ENCODE peak calls at places on chromosome 20, in nine cellular contexts. One of them, this sample, is unnamed.
A peak's percentile ranks its signal among the peaks of the same experiment; 100 is the strongest.

GRCh38 chr20:48826883-48827771 is 672 bp downstream of the PREX1 start:
- DNase-seq in tibial nerve: no peak
- DNase-seq in stomach: peak; percentile 37
- DNase-seq in mammary epithelial cell: no peak
- DNase-seq in mucosa of descending colon: no peak
- DNase-seq in GM10248: no peak
- DNase-seq in left lung: no peak
- DNase-seq in foreskin fibroblast: no peak
- DNase-seq in tibial artery: no peak
- DNase-seq in this sample: peak; percentile 62

GRCh38 chr20:49695830-49696229 is 17.8 kb downstream of the B4GALT5 start:
- DNase-seq in tibial artery: no peak
- DNase-seq in mammary epithelial cell: no peak
- DNase-seq in mucosa of descending colon: peak; percentile 0
- DNase-seq in tibial nerve: no peak
- DNase-seq in stomach: no peak
- DNase-seq in left lung: no peak
- DNase-seq in GM10248: no peak
- DNase-seq in foreskin fibroblast: no peak
- DNase-seq in this sample: no peak

GRCh38 chr20:46357030-46357514 is 48.8 kb upstream of the CDH22 start:
- DNase-seq in mammary epithelial cell: no peak
- DNase-seq in foreskin fibroblast: no peak
- DNase-seq in left lung: no peak
- DNase-seq in stomach: peak; percentile 33
- DNase-seq in tibial artery: peak; percentile 74
- DNase-seq in GM10248: peak; percentile 4
- DNase-seq in tibial nerve: no peak
- DNase-seq in mucosa of descending colon: no peak
- DNase-seq in this sample: no peak

GRCh38 chr20:45083127-45083526 is 17.8 kb downstream of the KCNS1 start:
- DNase-seq in mammary epithelial cell: no peak
- DNase-seq in mucosa of descending colon: no peak
- DNase-seq in left lung: no peak
- DNase-seq in tibial artery: no peak
- DNase-seq in GM10248: no peak
- DNase-seq in foreskin fibroblast: no peak
- DNase-seq in tibial nerve: no peak
- DNase-seq in stomach: no peak
- DNase-seq in this sample: no peak

GRCh38 chr20:52313335-52313963 is 121.9 kb upstream of the ZFP64 start:
- DNase-seq in tibial artery: no peak
- DNase-seq in stomach: no peak
- DNase-seq in left lung: no peak
- DNase-seq in mucosa of descending colon: peak; percentile 2
- DNase-seq in GM10248: no peak
- DNase-seq in mammary epithelial cell: peak; percentile 23
- DNase-seq in tibial nerve: no peak
- DNase-seq in foreskin fibroblast: no peak
- DNase-seq in this sample: no peak

GRCh38 chr20:4174909-4175308 is 159.6 kb upstream of the RNF24 start:
- DNase-seq in tibial artery: no peak
- DNase-seq in left lung: no peak
- DNase-seq in foreskin fibroblast: no peak
- DNase-seq in GM10248: no peak
- DNase-seq in mucosa of descending colon: no peak
- DNase-seq in mammary epithelial cell: no peak
- DNase-seq in stomach: no peak
- DNase-seq in tibial nerve: no peak
- DNase-seq in this sample: no peak

GRCh38 chr20:8331740-8332412 is 199.8 kb downstream of the PLCB1 start:
- DNase-seq in tibial artery: no peak
- DNase-seq in foreskin fibroblast: peak; percentile 83
- DNase-seq in stomach: no peak
- DNase-seq in GM10248: no peak
- DNase-seq in mammary epithelial cell: no peak
- DNase-seq in mucosa of descending colon: no peak
- DNase-seq in tibial nerve: no peak
- DNase-seq in left lung: peak; percentile 40
- DNase-seq in this sample: no peak

GRCh38 chr20:2387180-2387577 is 6.5 kb downstream of the TGM6 start:
- DNase-seq in foreskin fibroblast: no peak
- DNase-seq in tibial artery: no peak
- DNase-seq in tibial nerve: no peak
- DNase-seq in left lung: no peak
- DNase-seq in mucosa of descending colon: peak; percentile 23
- DNase-seq in stomach: no peak
- DNase-seq in mammary epithelial cell: no peak
- DNase-seq in GM10248: peak; percentile 60
- DNase-seq in this sample: peak; percentile 72

GRCh38 chr20:38304845-38305447 is 990 bp downstream of the BPI start:
- DNase-seq in mammary epithelial cell: peak; percentile 30
- DNase-seq in tibial nerve: no peak
- DNase-seq in mucosa of descending colon: peak; percentile 26
- DNase-seq in GM10248: peak; percentile 47
- DNase-seq in stomach: peak; percentile 40
- DNase-seq in tibial artery: no peak
- DNase-seq in foreskin fibroblast: peak; percentile 23
- DNase-seq in left lung: peak; percentile 62
- DNase-seq in this sample: peak; percentile 60

GRCh38 chr20:54067606-54068174 is 2.7 kb downstream of the BCAS1 start:
- DNase-seq in mammary epithelial cell: peak; percentile 84
- DNase-seq in stomach: peak; percentile 94
- DNase-seq in GM10248: no peak
- DNase-seq in tibial nerve: no peak
- DNase-seq in mucosa of descending colon: peak; percentile 93
- DNase-seq in foreskin fibroblast: no peak
- DNase-seq in left lung: peak; percentile 73
- DNase-seq in tibial artery: no peak
- DNase-seq in this sample: no peak

GRCh38 chr20:43187476-43188233 is 2.1 kb downstream of the PTPRT start:
- DNase-seq in mammary epithelial cell: peak; percentile 29
- DNase-seq in stomach: peak; percentile 72
- DNase-seq in foreskin fibroblast: peak; percentile 44
- DNase-seq in GM10248: peak; percentile 77
- DNase-seq in left lung: peak; percentile 53
- DNase-seq in tibial nerve: peak; percentile 55
- DNase-seq in tibial artery: peak; percentile 75
- DNase-seq in mucosa of descending colon: peak; percentile 80
- DNase-seq in this sample: peak; percentile 85

GRCh38 chr20:60500038-60500701 is 541.9 kb downstream of the CDH26 start:
- DNase-seq in mammary epithelial cell: no peak
- DNase-seq in stomach: no peak
- DNase-seq in mucosa of descending colon: no peak
- DNase-seq in GM10248: no peak
- DNase-seq in tibial nerve: no peak
- DNase-seq in tibial artery: no peak
- DNase-seq in foreskin fibroblast: no peak
- DNase-seq in left lung: no peak
- DNase-seq in this sample: no peak

GRCh38 chr20:48025061-48025515 is 239.8 kb upstream of the SULF2 start:
- DNase-seq in GM10248: no peak
- DNase-seq in tibial artery: no peak
- DNase-seq in mammary epithelial cell: peak; percentile 83
- DNase-seq in stomach: no peak
- DNase-seq in left lung: peak; percentile 54
- DNase-seq in foreskin fibroblast: peak; percentile 60
- DNase-seq in tibial nerve: peak; percentile 24
- DNase-seq in mucosa of descending colon: no peak
- DNase-seq in this sample: no peak

GRCh38 chr20:45300961-45301360 is 5.7 kb upstream of the RBPJL start:
- DNase-seq in mucosa of descending colon: no peak
- DNase-seq in left lung: no peak
- DNase-seq in tibial nerve: no peak
- DNase-seq in GM10248: peak; percentile 48
- DNase-seq in mammary epithelial cell: peak; percentile 13
- DNase-seq in stomach: no peak
- DNase-seq in tibial artery: no peak
- DNase-seq in foreskin fibroblast: no peak
- DNase-seq in this sample: peak; percentile 60

GRCh38 chr20:5729348-5729747 is 20.9 kb upstream of the SHLD1 start:
- DNase-seq in mammary epithelial cell: no peak
- DNase-seq in mucosa of descending colon: no peak
- DNase-seq in GM10248: no peak
- DNase-seq in tibial artery: no peak
- DNase-seq in tibial nerve: no peak
- DNase-seq in left lung: no peak
- DNase-seq in stomach: no peak
- DNase-seq in foreskin fibroblast: peak; percentile 49
- DNase-seq in this sample: no peak

GRCh38 chr20:61567204-61567603 is 315.1 kb downstream of the CDH4 start:
- DNase-seq in GM10248: no peak
- DNase-seq in tibial artery: no peak
- DNase-seq in tibial nerve: no peak
- DNase-seq in stomach: no peak
- DNase-seq in mammary epithelial cell: no peak
- DNase-seq in mucosa of descending colon: no peak
- DNase-seq in foreskin fibroblast: no peak
- DNase-seq in left lung: no peak
- DNase-seq in this sample: no peak

GRCh38 chr20:12207875-12208274 is 290.2 kb downstream of the BTBD3 start:
- DNase-seq in GM10248: no peak
- DNase-seq in mucosa of descending colon: peak; percentile 57
- DNase-seq in mammary epithelial cell: peak; percentile 47
- DNase-seq in foreskin fibroblast: peak; percentile 7
- DNase-seq in tibial artery: no peak
- DNase-seq in tibial nerve: no peak
- DNase-seq in stomach: peak; percentile 26
- DNase-seq in left lung: no peak
- DNase-seq in this sample: no peak

GRCh38 chr20:63238491-63239126 is 2.9 kb downstream of the BIRC7 start:
- DNase-seq in mammary epithelial cell: no peak
- DNase-seq in tibial nerve: no peak
- DNase-seq in GM10248: no peak
- DNase-seq in tibial artery: no peak
- DNase-seq in mucosa of descending colon: no peak
- DNase-seq in stomach: no peak
- DNase-seq in left lung: no peak
- DNase-seq in foreskin fibroblast: no peak
- DNase-seq in this sample: no peak
- TF ChIP-seq CTCF in mammary epithelial cell: no peak
- TF ChIP-seq CTCF in tibial nerve: no peak
- TF ChIP-seq CTCF in GM10248: no peak
- TF ChIP-seq CTCF in tibial artery: no peak
- TF ChIP-seq CTCF in mucosa of descending colon: no peak
- TF ChIP-seq CTCF in stomach: no peak
- TF ChIP-seq CTCF in left lung: no peak
- TF ChIP-seq CTCF in foreskin fibroblast: no peak
- TF ChIP-seq CTCF in this sample: no peak

GRCh38 chr20:40938020-40938419 is 90.6 kb upstream of the TOP1 start:
- DNase-seq in mucosa of descending colon: peak; percentile 9
- DNase-seq in foreskin fibroblast: no peak
- DNase-seq in stomach: no peak
- DNase-seq in tibial artery: no peak
- DNase-seq in tibial nerve: no peak
- DNase-seq in mammary epithelial cell: no peak
- DNase-seq in left lung: no peak
- DNase-seq in GM10248: no peak
- DNase-seq in this sample: no peak
- TF ChIP-seq CTCF in mucosa of descending colon: no peak
- TF ChIP-seq CTCF in foreskin fibroblast: no peak
- TF ChIP-seq CTCF in stomach: no peak
- TF ChIP-seq CTCF in tibial artery: no peak
- TF ChIP-seq CTCF in tibial nerve: no peak
- TF ChIP-seq CTCF in mammary epithelial cell: peak; percentile 23
- TF ChIP-seq CTCF in left lung: no peak
- TF ChIP-seq CTCF in GM10248: no peak
- TF ChIP-seq CTCF in this sample: no peak

GRCh38 chr20:59221049-59221748 is 57.6 kb downstream of the ZNF831 start:
- DNase-seq in GM10248: no peak
- DNase-seq in mammary epithelial cell: no peak
- DNase-seq in foreskin fibroblast: no peak
- DNase-seq in tibial nerve: no peak
- DNase-seq in left lung: no peak
- DNase-seq in stomach: no peak
- DNase-seq in tibial artery: no peak
- DNase-seq in mucosa of descending colon: no peak
- DNase-seq in this sample: no peak

GRCh38 chr20:59222239-59222981 is 58.8 kb downstream of the ZNF831 start:
- DNase-seq in foreskin fibroblast: peak; percentile 65
- DNase-seq in left lung: peak; percentile 74
- DNase-seq in GM10248: peak; percentile 88
- DNase-seq in stomach: peak; percentile 84
- DNase-seq in mucosa of descending colon: peak; percentile 91
- DNase-seq in mammary epithelial cell: peak; percentile 39
- DNase-seq in tibial artery: peak; percentile 80
- DNase-seq in tibial nerve: peak; percentile 56
- DNase-seq in this sample: peak; percentile 91

GRCh38 chr20:59221881-59222238 is 58.2 kb downstream of the ZNF831 start:
- DNase-seq in GM10248: no peak
- DNase-seq in stomach: no peak
- DNase-seq in tibial artery: no peak
- DNase-seq in tibial nerve: no peak
- DNase-seq in left lung: no peak
- DNase-seq in foreskin fibroblast: no peak
- DNase-seq in mucosa of descending colon: no peak
- DNase-seq in mammary epithelial cell: no peak
- DNase-seq in this sample: no peak

GRCh38 chr20:59219206-59219605 is 55.6 kb downstream of the ZNF831 start:
- DNase-seq in mammary epithelial cell: no peak
- DNase-seq in GM10248: no peak
- DNase-seq in tibial artery: no peak
- DNase-seq in tibial nerve: no peak
- DNase-seq in stomach: no peak
- DNase-seq in foreskin fibroblast: no peak
- DNase-seq in mucosa of descending colon: no peak
- DNase-seq in left lung: no peak
- DNase-seq in this sample: no peak

GRCh38 chr20:59220161-59220560 is 56.5 kb downstream of the ZNF831 start:
- DNase-seq in foreskin fibroblast: no peak
- DNase-seq in GM10248: no peak
- DNase-seq in mucosa of descending colon: no peak
- DNase-seq in stomach: no peak
- DNase-seq in mammary epithelial cell: no peak
- DNase-seq in left lung: no peak
- DNase-seq in tibial artery: no peak
- DNase-seq in tibial nerve: no peak
- DNase-seq in this sample: no peak
- TF ChIP-seq CTCF in foreskin fibroblast: no peak
- TF ChIP-seq CTCF in GM10248: no peak
- TF ChIP-seq CTCF in mucosa of descending colon: no peak
- TF ChIP-seq CTCF in stomach: no peak
- TF ChIP-seq CTCF in mammary epithelial cell: no peak
- TF ChIP-seq CTCF in left lung: no peak
- TF ChIP-seq CTCF in tibial artery: no peak
- TF ChIP-seq CTCF in tibial nerve: no peak
- TF ChIP-seq CTCF in this sample: no peak

DNA sequence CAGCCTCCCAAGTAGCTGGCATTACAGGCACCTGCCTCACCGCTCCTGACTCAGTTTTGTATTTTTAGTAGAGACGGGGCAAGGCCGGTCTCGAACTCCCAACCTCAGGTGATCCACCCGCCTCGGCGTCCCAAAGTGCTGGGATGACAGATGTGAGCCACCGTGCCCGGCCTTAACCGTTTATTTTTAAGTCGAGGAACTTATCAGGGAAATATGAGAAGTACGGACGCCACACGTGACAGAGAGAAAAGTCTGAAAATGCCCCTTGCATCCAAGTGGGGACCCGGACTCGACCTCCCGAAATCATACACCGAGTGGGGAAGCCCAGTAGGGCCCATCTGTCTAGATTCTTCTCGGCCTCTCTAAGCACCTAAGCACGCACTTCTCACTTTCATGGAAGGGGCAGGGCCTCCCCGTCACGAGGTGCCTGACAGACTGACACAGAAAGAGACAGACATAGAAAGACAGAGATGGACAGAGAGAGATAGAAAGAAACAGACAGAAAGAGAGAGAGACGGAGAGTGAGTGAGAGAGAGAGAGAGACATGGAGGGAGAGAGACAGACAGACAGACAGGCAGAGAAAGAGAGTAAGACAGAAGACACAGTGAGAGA is 756.5 kb upstream of the DEFB115 start:
- DNase-seq in stomach: no peak
- DNase-seq in mucosa of descending colon: no peak
- DNase-seq in left lung: no peak
- DNase-seq in tibial nerve: no peak
- DNase-seq in foreskin fibroblast: no peak
- DNase-seq in mammary epithelial cell: no peak
- DNase-seq in tibial artery: no peak
- DNase-seq in GM10248: no peak
- DNase-seq in this sample: no peak
- TF ChIP-seq CTCF in stomach: no peak
- TF ChIP-seq CTCF in mucosa of descending colon: no peak
- TF ChIP-seq CTCF in left lung: no peak
- TF ChIP-seq CTCF in tibial nerve: no peak
- TF ChIP-seq CTCF in foreskin fibroblast: no peak
- TF ChIP-seq CTCF in mammary epithelial cell: no peak
- TF ChIP-seq CTCF in tibial artery: no peak
- TF ChIP-seq CTCF in GM10248: no peak
- TF ChIP-seq CTCF in this sample: no peak

This sample was measured in GM13976.